ENCODE peak calls at places on chromosome 10, in six cellular contexts. One of them, this sample, is unnamed.

GRCh38 chr10:97422921-97423420 is 3.0 kb upstream of the PGAM1 start:
- DNase-seq in foreskin fibroblast: peak
- DNase-seq in lung: no peak
- DNase-seq in psoas muscle: no peak
- DNase-seq in A549: no peak
- DNase-seq in thoracic aorta: no peak
- DNase-seq in this sample: no peak

GRCh38 chr10:97490592-97490991 is 7.6 kb downstream of the MMS19 start:
- DNase-seq in lung: peak
- DNase-seq in thoracic aorta: no peak
- DNase-seq in A549: no peak
- DNase-seq in foreskin fibroblast: no peak
- DNase-seq in psoas muscle: peak
- DNase-seq in this sample: no peak

GRCh38 chr10:96912405-96912804 is 80.3 kb downstream of the LCOR start:
- DNase-seq in A549: no peak
- DNase-seq in lung: no peak
- DNase-seq in thoracic aorta: no peak
- DNase-seq in foreskin fibroblast: no peak
- DNase-seq in psoas muscle: no peak
- DNase-seq in this sample: no peak

GRCh38 chr10:122525788-122526187 is 34.8 kb upstream of the DMBT1 start:
- DNase-seq in A549: peak
- DNase-seq in foreskin fibroblast: no peak
- DNase-seq in lung: peak
- DNase-seq in psoas muscle: no peak
- DNase-seq in thoracic aorta: no peak
- DNase-seq in this sample: no peak

GRCh38 chr10:85222300-85222699 is 893.9 kb downstream of the CCSER2 start:
- DNase-seq in psoas muscle: no peak
- DNase-seq in foreskin fibroblast: no peak
- DNase-seq in lung: no peak
- DNase-seq in thoracic aorta: no peak
- DNase-seq in A549: no peak
- DNase-seq in this sample: no peak

GRCh38 chr10:102919237-102919959 is 1.3 kb downstream of the CNNM2 start:
- DNase-seq in lung: peak
- DNase-seq in A549: no peak
- DNase-seq in foreskin fibroblast: peak
- DNase-seq in thoracic aorta: no peak
- DNase-seq in psoas muscle: no peak
- DNase-seq in this sample: peak

GRCh38 chr10:122853665-122854313 is 8.1 kb upstream of the CUZD1 start:
- DNase-seq in A549: no peak
- DNase-seq in lung: no peak
- DNase-seq in psoas muscle: no peak
- DNase-seq in foreskin fibroblast: peak
- DNase-seq in thoracic aorta: no peak
- DNase-seq in this sample: no peak

GRCh38 chr10:116765549-116766162 is 23.3 kb upstream of the HSPA12A start:
- DNase-seq in A549: no peak
- DNase-seq in foreskin fibroblast: no peak
- DNase-seq in psoas muscle: no peak
- DNase-seq in lung: no peak
- DNase-seq in thoracic aorta: no peak
- DNase-seq in this sample: no peak

GRCh38 chr10:52443419-52444388 is 129.6 kb downstream of the DKK1 start:
- DNase-seq in A549: peak
- DNase-seq in psoas muscle: no peak
- DNase-seq in foreskin fibroblast: peak
- DNase-seq in lung: no peak
- DNase-seq in thoracic aorta: no peak
- DNase-seq in this sample: no peak

GRCh38 chr10:94397549-94398370 is 4.6 kb upstream of the TBC1D12 start:
- DNase-seq in foreskin fibroblast: peak
- DNase-seq in lung: no peak
- DNase-seq in psoas muscle: no peak
- DNase-seq in A549: peak
- DNase-seq in thoracic aorta: no peak
- DNase-seq in this sample: no peak

GRCh38 chr10:114245128-114245791 is 6.2 kb downstream of the VWA2 start:
- DNase-seq in thoracic aorta: no peak
- DNase-seq in lung: no peak
- DNase-seq in psoas muscle: no peak
- DNase-seq in foreskin fibroblast: no peak
- DNase-seq in A549: no peak
- DNase-seq in this sample: peak

GRCh38 chr10:132387723-132388210 is 9.2 kb upstream of the PWWP2B start:
- DNase-seq in psoas muscle: peak
- DNase-seq in thoracic aorta: no peak
- DNase-seq in foreskin fibroblast: peak
- DNase-seq in lung: peak
- DNase-seq in A549: peak
- DNase-seq in this sample: no peak
- H3K4me3 ChIP-seq in psoas muscle: no peak
- H3K4me3 ChIP-seq in thoracic aorta: peak
- H3K4me3 ChIP-seq in foreskin fibroblast: no peak
- H3K4me3 ChIP-seq in lung: no peak
- H3K4me3 ChIP-seq in A549: no peak
- H3K4me3 ChIP-seq in this sample: no peak

DNA sequence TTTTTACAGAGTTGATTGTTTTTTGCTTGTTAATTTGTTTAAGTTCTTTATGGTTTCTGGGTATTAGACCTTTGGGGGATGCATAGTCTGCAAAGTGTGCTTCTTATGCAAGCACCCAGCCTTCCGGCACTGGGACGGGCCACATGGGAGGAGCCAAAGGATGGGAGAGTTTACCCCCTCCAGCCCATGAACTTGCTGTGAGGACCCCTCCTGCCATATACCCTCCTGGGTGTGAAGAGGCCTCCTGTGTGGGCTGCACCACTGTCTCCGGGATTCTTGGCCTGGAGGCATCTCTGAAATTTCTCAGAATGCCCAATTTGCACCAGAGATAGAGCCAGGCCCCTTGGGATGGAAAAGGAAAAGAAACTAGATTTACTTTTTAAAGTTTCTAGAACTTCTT is 150.7 kb downstream of the MGMT start:
- DNase-seq in A549: no peak
- DNase-seq in foreskin fibroblast: no peak
- DNase-seq in psoas muscle: no peak
- DNase-seq in thoracic aorta: no peak
- DNase-seq in lung: no peak
- DNase-seq in this sample: no peak
- H3K4me3 ChIP-seq in A549: no peak
- H3K4me3 ChIP-seq in foreskin fibroblast: no peak
- H3K4me3 ChIP-seq in psoas muscle: no peak
- H3K4me3 ChIP-seq in thoracic aorta: no peak
- H3K4me3 ChIP-seq in lung: no peak
- H3K4me3 ChIP-seq in this sample: no peak

DNA sequence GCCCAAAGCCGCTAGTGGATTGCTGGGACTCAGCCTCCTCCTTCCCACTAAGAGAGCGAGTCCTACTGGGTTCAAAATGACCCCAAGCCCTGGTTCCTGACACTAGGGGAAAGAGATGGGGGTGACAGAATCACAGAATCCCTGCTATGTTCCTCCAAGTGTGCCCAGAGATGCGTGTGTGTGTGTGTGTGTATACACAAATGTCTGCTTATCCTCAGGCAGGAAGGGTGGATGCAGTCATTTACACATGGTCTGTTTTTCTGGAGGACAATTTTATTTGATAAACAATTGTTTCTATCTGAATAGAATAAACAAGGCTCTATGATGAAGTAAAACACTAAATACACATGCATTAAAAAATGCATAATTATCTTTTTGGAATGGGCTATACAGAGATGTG is 1.2 kb upstream of the PLAU start:
- DNase-seq in psoas muscle: no peak
- DNase-seq in A549: no peak
- DNase-seq in thoracic aorta: no peak
- DNase-seq in foreskin fibroblast: no peak
- DNase-seq in lung: no peak
- DNase-seq in this sample: no peak
- H3K4me3 ChIP-seq in psoas muscle: peak
- H3K4me3 ChIP-seq in A549: peak
- H3K4me3 ChIP-seq in thoracic aorta: no peak
- H3K4me3 ChIP-seq in foreskin fibroblast: no peak
- H3K4me3 ChIP-seq in lung: no peak
- H3K4me3 ChIP-seq in this sample: no peak

DNA sequence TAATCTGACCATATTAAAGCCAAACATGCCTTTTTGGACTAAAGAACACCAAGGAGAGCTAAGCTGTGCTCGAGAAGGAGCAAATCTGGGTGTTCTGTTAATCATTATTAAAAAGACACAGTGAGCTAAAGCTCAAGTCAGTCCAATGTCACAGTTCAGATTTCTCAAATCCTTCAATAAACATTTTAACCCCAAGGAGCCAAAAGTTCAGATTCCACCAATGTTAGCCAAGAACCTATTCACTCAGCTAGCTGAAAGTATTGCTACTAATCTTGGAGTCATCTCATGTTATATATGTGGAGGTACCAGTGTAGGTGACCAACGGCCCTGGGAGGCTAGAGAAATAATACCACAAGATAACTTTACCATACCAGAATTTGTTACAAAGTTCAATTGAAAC is 14.5 kb upstream of the ZNF33B start:
- DNase-seq in A549: no peak
- DNase-seq in lung: no peak
- DNase-seq in thoracic aorta: no peak
- DNase-seq in foreskin fibroblast: no peak
- DNase-seq in psoas muscle: no peak
- DNase-seq in this sample: no peak
- H3K4me3 ChIP-seq in A549: no peak
- H3K4me3 ChIP-seq in lung: no peak
- H3K4me3 ChIP-seq in thoracic aorta: no peak
- H3K4me3 ChIP-seq in foreskin fibroblast: no peak
- H3K4me3 ChIP-seq in psoas muscle: no peak
- H3K4me3 ChIP-seq in this sample: no peak

GRCh38 chr10:84194424-84195043 is at the start of gene CDHR1:
- DNase-seq in psoas muscle: no peak
- DNase-seq in A549: no peak
- DNase-seq in lung: no peak
- DNase-seq in foreskin fibroblast: peak
- DNase-seq in thoracic aorta: no peak
- DNase-seq in this sample: no peak
- H3K4me3 ChIP-seq in psoas muscle: peak
- H3K4me3 ChIP-seq in A549: peak
- H3K4me3 ChIP-seq in lung: peak
- H3K4me3 ChIP-seq in foreskin fibroblast: peak
- H3K4me3 ChIP-seq in thoracic aorta: peak
- H3K4me3 ChIP-seq in this sample: peak

DNA sequence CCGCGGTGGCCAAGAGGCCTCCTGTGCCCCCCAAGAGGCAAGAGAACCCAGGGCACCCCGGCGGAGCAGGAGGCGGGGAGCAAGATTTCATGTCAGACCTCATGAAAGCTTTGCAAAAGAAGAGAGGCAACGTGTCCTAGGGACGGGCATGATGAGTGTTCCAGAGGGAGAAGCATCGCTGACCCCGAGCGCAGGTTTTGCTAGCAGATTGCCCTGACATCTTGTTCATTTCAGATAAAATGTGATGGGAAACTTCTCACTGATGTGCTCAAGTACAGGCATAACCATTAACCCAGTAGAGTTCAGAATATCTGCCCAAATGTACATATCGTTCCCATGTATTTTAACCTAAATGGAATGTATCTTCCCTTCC is 129.2 kb downstream of the APBB1IP start:
- DNase-seq in psoas muscle: no peak
- DNase-seq in foreskin fibroblast: peak
- DNase-seq in A549: no peak
- DNase-seq in thoracic aorta: no peak
- DNase-seq in lung: no peak
- DNase-seq in this sample: no peak
- H3K4me3 ChIP-seq in psoas muscle: peak
- H3K4me3 ChIP-seq in foreskin fibroblast: peak
- H3K4me3 ChIP-seq in A549: no peak
- H3K4me3 ChIP-seq in thoracic aorta: peak
- H3K4me3 ChIP-seq in lung: no peak
- H3K4me3 ChIP-seq in this sample: peak

GRCh38 chr10:100565206-100565985 is 29.7 kb downstream of the HIF1AN start:
- DNase-seq in A549: no peak
- DNase-seq in lung: no peak
- DNase-seq in psoas muscle: no peak
- DNase-seq in foreskin fibroblast: no peak
- DNase-seq in thoracic aorta: no peak
- DNase-seq in this sample: no peak

GRCh38 chr10:100560248-100560647 is 24.5 kb downstream of the HIF1AN start:
- DNase-seq in A549: no peak
- DNase-seq in thoracic aorta: no peak
- DNase-seq in lung: no peak
- DNase-seq in foreskin fibroblast: no peak
- DNase-seq in psoas muscle: no peak
- DNase-seq in this sample: no peak

GRCh38 chr10:100562806-100563293 is 27.1 kb downstream of the HIF1AN start:
- DNase-seq in thoracic aorta: no peak
- DNase-seq in psoas muscle: no peak
- DNase-seq in A549: peak
- DNase-seq in foreskin fibroblast: peak
- DNase-seq in lung: no peak
- DNase-seq in this sample: no peak

GRCh38 chr10:100561005-100561404 is 25.3 kb downstream of the HIF1AN start:
- DNase-seq in psoas muscle: no peak
- DNase-seq in foreskin fibroblast: no peak
- DNase-seq in A549: no peak
- DNase-seq in thoracic aorta: no peak
- DNase-seq in lung: no peak
- DNase-seq in this sample: no peak

GRCh38 chr10:100562008-100562672 is 26.4 kb downstream of the HIF1AN start:
- DNase-seq in A549: peak
- DNase-seq in foreskin fibroblast: peak
- DNase-seq in lung: peak
- DNase-seq in thoracic aorta: no peak
- DNase-seq in psoas muscle: peak
- DNase-seq in this sample: peak
- H3K4me3 ChIP-seq in A549: no peak
- H3K4me3 ChIP-seq in foreskin fibroblast: no peak
- H3K4me3 ChIP-seq in lung: no peak
- H3K4me3 ChIP-seq in thoracic aorta: peak
- H3K4me3 ChIP-seq in psoas muscle: peak
- H3K4me3 ChIP-seq in this sample: peak

GRCh38 chr10:110409488-110409887 is 88.2 kb upstream of the DUSP5 start:
- DNase-seq in thoracic aorta: no peak
- DNase-seq in lung: no peak
- DNase-seq in psoas muscle: no peak
- DNase-seq in A549: no peak
- DNase-seq in foreskin fibroblast: no peak
- DNase-seq in this sample: no peak
- H3K4me3 ChIP-seq in thoracic aorta: no peak
- H3K4me3 ChIP-seq in lung: no peak
- H3K4me3 ChIP-seq in psoas muscle: no peak
- H3K4me3 ChIP-seq in A549: no peak
- H3K4me3 ChIP-seq in foreskin fibroblast: no peak
- H3K4me3 ChIP-seq in this sample: no peak

This sample was measured in breast epithelium.